ENCODE peak calls at places on chromosomes 12 and 14, in eight cellular contexts. Q is NCI-H1694 treated with DMSO at 0.1 percent for 48 hours; C is neural progenitor cell; O is stimulated activated CD4-positive, alpha-beta T cell treated with anti-CD3 and anti-CD28 coated beads, Interleukin-4, amount 100 ng/mL, for 24 hours; D is esophagus squamous epithelium; K is KG1; Y is foreskin fibroblast; X is A673. U is an unnamed sample.

GRCh38 chr12:15423629-15424028 is 101.3 kb downstream of the PTPRO start:
- DNase-seq in K (no peak), O (no peak), Y (peak; percentile 20), C (no peak), D (no peak), X (peak; percentile 79), Q (no peak), U (no peak)

GRCh38 chr12:8887285-8887715 is 27.0 kb upstream of the PHC1 start:
- DNase-seq in O (no peak), D (no peak), C (no peak), X (no peak), K (no peak), Y (no peak), Q (no peak), U (no peak)

GRCh38 chr12:47772094-47772660 is 861 bp upstream of the SLC48A1 start:
- DNase-seq in Y (no peak), D (no peak), O (no peak), X (no peak), C (peak; percentile 20), Q (no peak), K (no peak), U (no peak)

GRCh38 chr12:48986720-48987291 is 8.7 kb downstream of the WNT1 start:
- DNase-seq in Q (no peak), O (no peak), K (no peak), C (peak; percentile 97), Y (no peak), D (no peak), X (peak; percentile 63), U (no peak)

GRCh38 chr12:9340422-9341259 is 132.4 kb upstream of the PZP start:
- DNase-seq in C (no peak), K (no peak), X (peak; percentile 78), O (no peak), D (no peak), Y (peak; percentile 89), Q (no peak), U (no peak)

GRCh38 chr12:101963703-101964102 is 86.3 kb downstream of the DRAM1 start:
- DNase-seq in Y (no peak), Q (peak; percentile 21), D (no peak), X (no peak), K (no peak), O (no peak), C (no peak), U (no peak)

GRCh38 chr12:97642906-97643305 is 180.3 kb downstream of the RMST start:
- DNase-seq in Y (no peak), K (no peak), C (peak; percentile 29), D (no peak), Q (no peak), O (no peak), X (no peak), U (no peak)

GRCh38 chr14:68526420-68527105 is 266.3 kb downstream of the ZFP36L1 start:
- DNase-seq in C (no peak), Y (no peak), Q (no peak), K (no peak), X (no peak), O (no peak), D (no peak), U (no peak)

GRCh38 chr14:80095623-80096022 is 115.7 kb downstream of the DIO2 start:
- DNase-seq in D (no peak), X (no peak), O (no peak), Q (no peak), K (no peak), C (no peak), Y (peak; percentile 4), U (no peak)

GRCh38 chr12:95790025-95790911 is at the start of gene NTN4:
- DNase-seq in Q (no peak), K (no peak), X (peak; percentile 15), Y (peak; percentile 53), C (peak; percentile 68), D (no peak), O (peak; percentile 7), U (no peak)

GRCh38 chr12:43805149-43805856 is 814 bp downstream of the TWF1 start:
- DNase-seq in D (no peak), O (no peak), Q (no peak), Y (no peak), K (no peak), C (peak; percentile 13), X (peak; percentile 22), U (no peak)

GRCh38 chr12:459430-460258 is at the start of gene B4GALNT3:
- DNase-seq in C (peak; percentile 86), Q (peak; percentile 31), K (no peak), D (no peak), X (peak; percentile 66), Y (no peak), O (peak; percentile 22), U (no peak)

GRCh38 chr14:38210587-38211257 is 3.0 kb downstream of the SSTR1 start:
- DNase-seq in Q (no peak), X (peak; percentile 46), O (no peak), C (peak; percentile 69), D (no peak), K (no peak), Y (peak; percentile 71), U (no peak)

GRCh38 chr12:125050446-125050845 is 14.8 kb upstream of the AACS start:
- DNase-seq in D (no peak), K (no peak), C (no peak), Y (no peak), O (no peak), Q (no peak), X (no peak), U (no peak)

GRCh38 chr14:85527006-85527405 is 2.9 kb upstream of the FLRT2 start:
- DNase-seq in K (no peak), D (no peak), X (peak; percentile 35), Q (no peak), Y (no peak), C (no peak), O (no peak), U (no peak)

GRCh38 chr12:88931598-88931997 is 351.3 kb upstream of the KITLG start:
- DNase-seq in O (no peak), X (no peak), Y (no peak), C (peak; percentile 33), K (no peak), D (no peak), Q (no peak), U (no peak)

GRCh38 chr12:58359084-58359483 is 417.7 kb downstream of the ATP23 start:
- DNase-seq in C (no peak), X (no peak), Y (peak; percentile 74), D (no peak), O (no peak), Q (no peak), K (no peak), U (no peak)

GRCh38 chr12:46261658-46262057 is 7.2 kb downstream of the SLC38A1 start:
- DNase-seq in K (no peak), O (no peak), C (no peak), Q (no peak), D (no peak), X (no peak), Y (no peak), U (no peak)

GRCh38 chr12:49567611-49568441 is at the start of gene MCRS1:
- DNase-seq in X (peak; percentile 95), Y (peak; percentile 85), D (peak; percentile 59), O (peak; percentile 91), C (peak; percentile 96), K (peak; percentile 86), Q (peak; percentile 81), U (peak; percentile 85)

U was measured in CMK.